ENCODE peak calls at places on chromosomes 12 and 14, in ten cellular contexts. M, B, T, D, J, Q, I, P, N and Z are unnamed samples.

GRCh38 chr12:114403690-114404450 is 2.1 kb downstream of the TBX5 start:
- DNase-seq in N (peak; percentile 88), J (no peak), Q (no peak), M (no peak), D (no peak), T (no peak), B (no peak), I (no peak), P (peak; percentile 73), Z (no peak)

GRCh38 chr12:48451372-48451771 is 21.0 kb upstream of the ANP32D start:
- DNase-seq in Q (no peak), B (no peak), M (no peak), N (no peak), P (no peak), J (no peak), D (no peak), T (no peak), I (no peak), Z (no peak)

GRCh38 chr14:55125403-55125802 is 3.6 kb upstream of the LGALS3 start:
- DNase-seq in M (no peak), T (no peak), N (no peak), D (no peak), B (no peak), Q (peak; percentile 81), J (no peak), I (peak; percentile 22), P (no peak), Z (no peak)

GRCh38 chr12:2353691-2354090 is 300.9 kb downstream of the CACNA1C start:
- DNase-seq in Q (no peak), I (no peak), J (no peak), M (no peak), T (no peak), D (no peak), B (no peak), N (no peak), P (no peak), Z (no peak)

GRCh38 chr14:101508948-101509729 is 52.2 kb upstream of the DIO3 start:
- DNase-seq in T (no peak), M (no peak), Q (no peak), J (no peak), N (no peak), D (no peak), B (no peak), P (no peak), I (no peak), Z (no peak)

GRCh38 chr14:103881927-103882281 is 34.5 kb upstream of the PPP1R13B start:
- DNase-seq in T (no peak), D (no peak), P (no peak), N (no peak), Q (no peak), M (no peak), B (no peak), J (no peak), I (no peak), Z (no peak)

GRCh38 chr12:14567311-14568195 is at the start of gene PLBD1:
- DNase-seq in J (no peak), M (no peak), B (no peak), D (peak; percentile 19), I (peak; percentile 25), N (peak; percentile 68), P (peak; percentile 43), Q (peak; percentile 36), T (no peak), Z (no peak)

GRCh38 chr14:96424104-96424989 is 32.4 kb downstream of the AK7 start:
- DNase-seq in B (peak; percentile 58), M (peak; percentile 77), Q (peak; percentile 79), N (peak; percentile 83), D (no peak), P (peak; percentile 65), I (peak; percentile 44), T (peak; percentile 48), J (no peak), Z (peak; percentile 80)

GRCh38 chr12:24993756-24994155 is 44.9 kb upstream of the BCAT1 start:
- DNase-seq in P (no peak), B (no peak), M (no peak), I (no peak), D (no peak), J (no peak), N (no peak), T (no peak), Q (no peak), Z (no peak)